ENCODE peak calls at places on chromosomes 4 and X, in ten cellular contexts. G is ovary, C is spleen, S is esophagus muscularis mucosa, M is uterus, P is IMR-90, H is body of pancreas, Q is tibial nerve, Z is A549, B is Peyer's patch. U is an unnamed sample. For H3K4me1, the result is how much of the 10 kb centered on the place peaks cover.

GRCh38 chr4:111813565-111814140 is 331.6 kb upstream of the FAM241A start:
- DNase-seq in P (no peak), S (no peak), Q (no peak), G (no peak), H (no peak), M (no peak), B (no peak), C (no peak), Z (no peak), U (no peak)

GRCh38 chr4:97457253-97457652 is 686.0 kb downstream of the STPG2 start:
- DNase-seq in G (no peak), Z (no peak), P (no peak), Q (no peak), M (no peak), B (no peak), C (no peak), S (no peak), H (no peak), U (no peak)

GRCh38 chr4:4456351-4456750 is 69.4 kb downstream of the NSG1 start:
- DNase-seq in P (no peak), H (no peak), Z (no peak), M (no peak), B (no peak), C (no peak), Q (no peak), G (no peak), S (no peak), U (no peak)

GRCh38 chr4:6043188-6043587 is 25.0 kb upstream of the C4orf50 start:
- DNase-seq in C (no peak), Q (no peak), M (no peak), H (no peak), G (no peak), S (no peak), Z (no peak), B (no peak), P (no peak), U (no peak)

GRCh38 chr4:105417624-105418023 is 56.2 kb downstream of the PPA2 start:
- DNase-seq in C (no peak), S (no peak), G (no peak), B (peak), Z (no peak), M (no peak), H (peak), Q (no peak), P (peak), U (no peak)

GRCh38 chr4:88007304-88008132 is at the start of gene PKD2:
- DNase-seq in Z (peak), C (peak), M (peak), Q (peak), H (peak), G (peak), S (no peak), P (peak), B (peak), U (peak)

GRCh38 chrX:75131973-75132627 is 24.0 kb downstream of the ABCB7 start:
- DNase-seq in G (no peak), B (no peak), Q (no peak), P (no peak), S (no peak), C (no peak), H (no peak), M (no peak), Z (no peak), U (no peak)

GRCh38 chrX:129759576-129760061 is 20.1 kb upstream of the SASH3 start:
- DNase-seq in H (peak), P (peak), G (no peak), Z (peak), S (no peak), M (no peak), C (peak), B (peak), Q (peak), U (peak)

GRCh38 chrX:63958134-63958865 is 173.3 kb upstream of the ARHGEF9 start:
- DNase-seq in M (no peak), H (peak), S (no peak), P (no peak), Q (no peak), C (no peak), G (no peak), Z (no peak), B (no peak), U (no peak)

GRCh38 chr4:186203391-186203802 is 12.0 kb downstream of the CYP4V2 start:
- DNase-seq in G (no peak), M (no peak), H (no peak), P (peak), Z (no peak), C (no peak), B (no peak), S (no peak), Q (no peak), U (no peak)

GRCh38 chrX:1601051-1601767 is 9.8 kb downstream of the AKAP17A start:
- DNase-seq in Q (no peak), Z (no peak), C (peak), M (no peak), P (no peak), S (no peak), B (no peak), H (no peak), G (no peak), U (no peak)

GRCh38 chr4:156773648-156774357 is 197.8 kb downstream of the PDGFC start:
- DNase-seq in S (no peak), M (no peak), Q (no peak), B (no peak), Z (peak), P (peak), H (no peak), C (no peak), G (no peak), U (no peak)

GRCh38 chr4:186360551-186360950 is 94.6 kb downstream of the F11 start:
- DNase-seq in C (no peak), B (no peak), G (no peak), Q (no peak), Z (no peak), H (no peak), P (no peak), M (no peak), S (no peak), U (no peak)

GRCh38 chr4:54566608-54567007 is 91.1 kb upstream of the KIT start:
- DNase-seq in M (no peak), B (no peak), Q (no peak), S (peak), C (no peak), G (no peak), Z (no peak), H (no peak), P (no peak), U (no peak)

GRCh38 chr4:186727977-186728519 is 4.4 kb upstream of the FAT1 start:
- DNase-seq in G (no peak), C (no peak), S (peak), Q (no peak), M (no peak), B (peak), P (no peak), Z (peak), H (no peak), U (no peak)

GRCh38 chr4:81906905-81907304 is 435.2 kb upstream of the RASGEF1B start:
- DNase-seq in B (no peak), P (no peak), Z (no peak), G (no peak), M (no peak), S (no peak), Q (no peak), H (no peak), C (no peak), U (no peak)

GRCh38 chr4:25563071-25563564 is 92.5 kb upstream of the SLC34A2 start:
- DNase-seq in S (no peak), M (no peak), Q (no peak), Z (peak), C (no peak), H (no peak), G (no peak), B (no peak), P (no peak), U (no peak)

GRCh38 chr4:77601614-77602187 is 3.9 kb upstream of the CXCL13 start:
- DNase-seq in S (no peak), Q (no peak), B (no peak), Z (no peak), H (no peak), M (no peak), P (no peak), C (no peak), G (no peak), U (no peak)

GRCh38 chr4:139770361-139770760 is 104.7 kb downstream of the MGST2 start:
- DNase-seq in Q (peak), M (peak), G (no peak), H (no peak), S (no peak), Z (peak), P (no peak), C (no peak), B (no peak), U (no peak)

GRCh38 chrX:40172169-40172979 is 74.6 kb upstream of the BCOR start:
- DNase-seq in G (peak), M (peak), Q (peak), Z (no peak), S (no peak), H (peak), C (peak), B (peak), P (peak), U (peak)

GRCh38 chr4:151522790-151523332 is 113.9 kb downstream of the FHIP1A start:
- DNase-seq in Q (no peak), C (no peak), M (no peak), G (no peak), P (no peak), Z (no peak), S (no peak), B (no peak), H (no peak), U (no peak)

GRCh38 chrX:7214251-7214650 is 66.3 kb upstream of the PUDP start:
- DNase-seq in M (no peak), B (no peak), G (no peak), P (no peak), Q (no peak), S (no peak), H (no peak), C (no peak), Z (no peak), U (no peak)

GRCh38 chr4:99841143-99841542 is 24.5 kb downstream of the DAPP1 start:
- DNase-seq in Z (no peak), H (no peak), M (no peak), C (no peak), S (peak), B (no peak), G (no peak), P (no peak), Q (no peak), U (no peak)

GRCh38 chr4:187617117-187617516 is 378.5 kb upstream of the ZFP42 start:
- DNase-seq in H (no peak), Z (no peak), S (no peak), G (no peak), Q (no peak), B (no peak), P (peak), M (no peak), C (no peak), U (no peak)

GRCh38 chrX:136608295-136608933 is 39.5 kb upstream of the CD40LG start:
- DNase-seq in P (no peak), Z (peak), G (no peak), H (peak), S (no peak), Q (peak), M (no peak), B (peak), C (peak), U (peak)

GRCh38 chr4:121977251-121978168 is 25.6 kb upstream of the TRPC3 start:
- DNase-seq in B (no peak), S (no peak), C (no peak), H (no peak), Q (no peak), Z (peak), P (peak), G (no peak), M (no peak), U (peak)

GRCh38 chr4:176443117-176443516 is 123.4 kb downstream of the SPCS3 start:
- DNase-seq in Q (no peak), C (no peak), Z (peak), H (no peak), M (no peak), P (peak), S (no peak), B (no peak), G (no peak), U (no peak)

GRCh38 chr4:108690738-108691137 is 40.3 kb downstream of the OSTC start:
- DNase-seq in Z (no peak), C (no peak), Q (no peak), B (no peak), S (no peak), G (no peak), M (no peak), P (no peak), H (no peak), U (no peak)

GRCh38 chr4:19936471-19936870 is 315.2 kb upstream of the SLIT2 start:
- DNase-seq in P (peak), M (no peak), H (no peak), S (no peak), Z (no peak), C (no peak), B (no peak), Q (no peak), G (no peak), U (no peak)

GRCh38 chr4:1718095-1718850 is 2.9 kb downstream of the TMEM129 start:
- DNase-seq in M (no peak), B (peak), Q (no peak), S (no peak), P (no peak), G (peak), H (peak), Z (no peak), C (peak), U (no peak)

GRCh38 chrX:52410439-52411394 is 41.9 kb downstream of the XAGE2 start:
- DNase-seq in Q (no peak), P (no peak), S (no peak), B (no peak), Z (no peak), G (no peak), C (no peak), H (no peak), M (no peak), U (no peak)

GRCh38 chr4:26866203-26866602 is 5.6 kb downstream of the STIM2 start:
- DNase-seq in Q (no peak), M (no peak), H (no peak), C (no peak), S (no peak), Z (no peak), G (no peak), B (no peak), P (no peak), U (no peak)

GRCh38 chrX:10242036-10242435 is 85.3 kb downstream of the CLCN4 start:
- DNase-seq in H (no peak), Q (no peak), M (no peak), P (no peak), S (no peak), C (no peak), G (no peak), Z (no peak), B (no peak), U (peak)

GRCh38 chr4:155608231-155608885 is 58.3 kb upstream of the GUCY1A1 start:
- DNase-seq in M (no peak), H (no peak), B (no peak), P (peak), S (no peak), C (no peak), Z (no peak), Q (no peak), G (no peak), U (no peak)

GRCh38 chr4:86220137-86220536 is 139.7 kb downstream of the MAPK10 start:
- DNase-seq in Q (no peak), M (no peak), Z (peak), H (no peak), P (peak), S (no peak), B (no peak), G (no peak), C (no peak), U (no peak)

GRCh38 chrX:35098419-35098818 is 155.8 kb downstream of the FAM47B start:
- DNase-seq in Q (no peak), S (no peak), M (no peak), Z (no peak), B (no peak), C (no peak), P (no peak), G (no peak), H (no peak), U (no peak)

GRCh38 chr4:1506956-1507721 is 100.9 kb upstream of the NKX1-1 start:
- DNase-seq in P (no peak), H (no peak), S (no peak), Q (no peak), Z (no peak), M (no peak), G (no peak), C (no peak), B (no peak), U (no peak)

GRCh38 chrX:71301195-71301924 is at the start of gene ITGB1BP2:
- DNase-seq in Z (no peak), C (no peak), B (no peak), M (peak), S (no peak), P (peak), Q (no peak), H (no peak), G (no peak), U (peak)

GRCh38 chrX:51614353-51614752 is 4.4 kb downstream of the CENPVL3 start:
- DNase-seq in G (no peak), M (no peak), B (no peak), S (no peak), C (no peak), H (peak), Z (peak), P (peak), Q (no peak), U (no peak)

GRCh38 chr4:140308366-140309123 is 64.9 kb upstream of the SCOC start:
- DNase-seq in Z (peak), M (peak), G (peak), Q (no peak), B (peak), P (peak), C (no peak), H (peak), S (no peak), U (no peak)

DNA sequence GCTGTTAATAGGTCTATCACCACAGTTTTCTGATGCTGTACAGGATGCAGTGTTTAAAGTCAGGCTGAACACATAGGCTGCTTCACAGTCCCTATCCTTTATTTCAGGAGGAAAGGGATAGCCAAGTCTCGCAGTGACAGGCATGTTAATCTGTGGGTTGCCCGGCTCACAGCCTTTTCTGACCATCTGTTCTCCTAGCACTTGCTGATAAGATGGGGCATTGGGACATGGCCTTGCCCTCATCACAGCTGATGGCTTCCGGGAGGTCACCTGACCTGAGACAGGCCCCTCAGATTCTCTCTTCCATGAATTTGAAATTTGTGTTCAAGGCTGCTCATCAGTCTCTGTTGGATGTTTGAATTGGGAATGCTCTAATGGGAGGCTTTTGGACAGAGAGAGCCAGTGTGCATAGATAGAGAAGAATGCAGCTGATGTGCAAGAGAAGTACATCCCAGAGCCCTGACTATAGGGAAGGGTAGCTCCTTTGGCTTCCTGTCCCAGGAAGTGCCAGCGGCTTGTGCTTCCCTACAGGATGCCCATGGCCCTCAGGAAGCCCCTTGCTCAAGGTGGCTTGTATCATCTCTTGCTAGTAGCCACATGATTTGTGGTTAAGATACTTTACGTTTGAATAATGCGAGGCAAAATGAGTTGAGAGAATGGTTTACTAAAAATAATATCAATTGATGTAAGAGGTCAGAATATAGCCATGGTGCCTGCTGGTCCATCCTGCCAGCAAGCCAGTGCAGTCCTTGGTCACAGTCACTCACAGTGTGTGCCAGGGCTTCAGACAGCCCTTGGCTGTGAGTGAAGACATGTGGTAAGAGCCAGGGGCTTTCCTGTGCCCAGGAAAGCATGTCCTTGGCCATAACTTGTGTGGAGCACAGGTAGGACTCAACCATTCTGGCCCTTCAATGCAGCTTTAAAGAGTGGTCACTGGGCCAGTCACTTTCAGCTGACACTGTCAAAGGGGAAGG is 88.6 kb downstream of the TSPAN7 start:
- DNase-seq in S (no peak), P (no peak), Q (no peak), M (no peak), B (no peak), Z (no peak), H (no peak), G (no peak), C (no peak), U (peak)
- TF ChIP-seq POLR2A in S (no peak), P (no peak), Q (no peak), M (no peak), B (no peak), Z (no peak), H (no peak), G (no peak), C (no peak), U (no peak)

GRCh38 chr4:143380651-143381050 is 44.0 kb downstream of the GAB1 start:
- DNase-seq in B (no peak), H (no peak), C (no peak), Q (no peak), M (no peak), S (no peak), P (peak), Z (no peak), G (no peak), U (no peak)
- H3K4me1 ChIP-seq in B (under half), H (half or more), C (half or more), Q (half or more), M (under half), S (half or more), P (under half), Z (under half), G (under half), U (half or more)

GRCh38 chr4:17577660-17578481 is 873 bp downstream of the LAP3 start:
- DNase-seq in M (peak), G (peak), Z (no peak), C (peak), H (peak), Q (peak), B (peak), P (peak), S (peak), U (peak)
- TF ChIP-seq POLR2A in M (no peak), G (no peak), Z (no peak), C (no peak), H (no peak), Q (no peak), B (no peak), P (no peak), S (no peak), U (no peak)

GRCh38 chr4:147310312-147310711 is 170.6 kb upstream of the EDNRA start:
- DNase-seq in S (no peak), M (no peak), B (no peak), C (no peak), H (no peak), Z (no peak), G (no peak), P (no peak), Q (no peak), U (no peak)
- H3K4me1 ChIP-seq in S (under half), M (under half), B (under half), C (under half), H (under half), Z (under half), G (under half), P (under half), Q (under half), U (under half)

GRCh38 chrX:153951683-153952372 is 7.4 kb upstream of the RENBP start:
- DNase-seq in P (no peak), Z (no peak), Q (no peak), H (no peak), M (no peak), B (no peak), S (no peak), G (no peak), C (peak), U (no peak)

GRCh38 chrX:153954618-153955450 is 10.4 kb upstream of the RENBP start:
- DNase-seq in Q (no peak), Z (no peak), H (no peak), G (no peak), B (no peak), S (no peak), C (peak), P (no peak), M (no peak), U (no peak)

GRCh38 chrX:153953892-153954617 is 9.6 kb upstream of the RENBP start:
- DNase-seq in M (no peak), H (no peak), Z (no peak), B (no peak), C (peak), G (no peak), P (no peak), Q (no peak), S (no peak), U (no peak)

GRCh38 chrX:153952373-153953026 is 8.1 kb upstream of the RENBP start:
- DNase-seq in M (no peak), C (peak), P (no peak), H (no peak), S (no peak), G (no peak), Q (no peak), Z (no peak), B (no peak), U (no peak)

GRCh38 chrX:153953342-153953830 is 8.9 kb upstream of the RENBP start:
- DNase-seq in Z (peak), P (peak), Q (peak), G (peak), M (peak), B (peak), C (peak), S (peak), H (peak), U (peak)
- TF ChIP-seq POLR2A in Z (no peak), P (no peak), Q (no peak), G (no peak), M (peak), B (no peak), C (no peak), S (no peak), H (no peak), U (no peak)

U was measured in thyroid gland.